ENCODE peak calls at places on chromosome 9, in four cellular contexts. C, Z, B and O are unnamed samples.

GRCh38 chr9:37617837-37618236 is 25.4 kb upstream of the TOMM5 start:
- DNase-seq in B (no peak), Z (peak; percentile 54), C (no peak), O (no peak)

GRCh38 chr9:137493163-137494103 is 34.3 kb upstream of the NSMF start:
- DNase-seq in Z (no peak), C (no peak), B (no peak), O (no peak)

GRCh38 chr9:87157366-87158031 is 210.2 kb upstream of the GAS1 start:
- DNase-seq in C (no peak), Z (no peak), B (no peak), O (no peak)

GRCh38 chr9:2602704-2603116 is 18.9 kb upstream of the VLDLR start:
- DNase-seq in Z (peak; percentile 23), B (no peak), C (no peak), O (peak; percentile 14)

GRCh38 chr9:22413884-22414283 is 32.7 kb upstream of the DMRTA1 start:
- DNase-seq in Z (no peak), B (no peak), C (no peak), O (no peak)

GRCh38 chr9:85339337-85339736 is 402.4 kb downstream of the AGTPBP1 start:
- DNase-seq in C (no peak), Z (no peak), B (no peak), O (no peak)

GRCh38 chr9:123825337-123825736 is 104.6 kb downstream of the DENND1A start:
- DNase-seq in C (peak; percentile 32), B (peak; percentile 22), Z (peak; percentile 53), O (peak; percentile 23)

GRCh38 chr9:107387401-107387800 is 102.2 kb downstream of the KLF4 start:
- DNase-seq in Z (no peak), C (no peak), B (no peak), O (no peak)

GRCh38 chr9:135048758-135049284 is 38.6 kb upstream of the OLFM1 start:
- DNase-seq in B (no peak), Z (no peak), C (no peak), O (no peak)

GRCh38 chr9:122374885-122375420 is 4.1 kb downstream of the PTGS1 start:
- DNase-seq in Z (peak; percentile 77), C (no peak), B (peak; percentile 87), O (no peak)

GRCh38 chr9:7094052-7094451 is 336.3 kb downstream of the KDM4C start:
- DNase-seq in B (peak; percentile 9), C (peak; percentile 15), Z (peak; percentile 24), O (no peak)

GRCh38 chr9:91458905-91459304 is 35.3 kb upstream of the NFIL3 start:
- DNase-seq in C (peak; percentile 5), Z (no peak), B (no peak), O (no peak)

GRCh38 chr9:70802206-70802605 is 319.2 kb downstream of the TRPM3 start:
- DNase-seq in Z (no peak), C (no peak), B (no peak), O (no peak)

GRCh38 chr9:111937781-111938426 is 41.3 kb downstream of the UGCG start:
- DNase-seq in Z (peak; percentile 83), C (no peak), B (no peak), O (no peak)

GRCh38 chr9:89178162-89179120 is at the start of gene SHC3:
- DNase-seq in C (no peak), Z (peak; percentile 75), B (no peak), O (no peak)

DNA sequence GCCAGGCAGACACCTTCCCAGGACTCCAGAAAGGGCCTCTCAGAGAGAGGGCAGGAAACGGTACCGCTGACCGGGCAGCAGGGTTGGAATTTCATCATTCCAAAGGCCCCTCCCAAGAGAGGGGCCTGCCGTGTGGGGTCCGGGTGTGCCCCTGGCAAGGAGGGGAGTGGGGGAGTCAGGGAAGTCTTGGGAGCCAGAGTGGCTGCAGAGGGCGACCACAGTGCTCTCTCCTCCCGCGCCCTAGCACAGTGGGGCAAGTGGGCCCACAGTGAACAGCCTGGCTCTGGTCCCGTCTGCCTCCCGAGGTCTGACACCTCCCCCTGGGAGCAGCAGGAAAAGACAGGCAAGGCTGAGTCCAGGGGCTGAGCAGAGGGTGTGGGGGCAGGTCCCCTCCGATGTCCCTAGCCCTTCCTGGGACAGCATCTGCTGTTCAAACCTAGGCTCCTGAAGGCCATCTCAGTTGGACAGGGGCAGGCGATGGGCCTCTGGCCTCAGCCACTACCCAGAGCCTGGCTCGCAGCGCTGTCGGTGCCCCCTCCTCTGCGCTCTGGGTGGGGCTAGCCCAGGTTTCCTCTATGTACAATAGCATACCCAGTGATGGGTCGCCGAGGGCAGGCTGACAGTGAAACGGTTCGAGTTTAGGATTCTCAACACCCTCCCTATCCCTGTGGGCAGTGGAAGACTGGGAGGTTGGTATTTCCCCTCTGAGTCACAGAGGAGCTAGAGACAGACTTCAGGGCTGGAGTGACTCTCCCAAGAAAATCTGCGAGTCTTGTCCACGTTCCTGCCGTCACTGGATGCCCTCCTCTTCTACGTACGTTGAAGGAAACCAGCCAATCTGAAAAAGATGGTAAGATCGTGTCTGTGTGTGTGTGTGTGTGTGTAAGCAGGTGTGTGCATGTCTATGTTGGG is 25.4 kb upstream of the SARDH start:
- DNase-seq in C (no peak), B (no peak), Z (peak; percentile 66), O (no peak)
- TF ChIP-seq SMC3 in C (no peak), B (no peak), Z (no peak), O (no peak)

GRCh38 chr9:98790601-98791146 is 5.7 kb downstream of the ANKS6 start:
- DNase-seq in B (no peak), C (no peak), Z (no peak), O (no peak)
- TF ChIP-seq MAZ in B (no peak), C (no peak), Z (no peak), O (no peak)

DNA sequence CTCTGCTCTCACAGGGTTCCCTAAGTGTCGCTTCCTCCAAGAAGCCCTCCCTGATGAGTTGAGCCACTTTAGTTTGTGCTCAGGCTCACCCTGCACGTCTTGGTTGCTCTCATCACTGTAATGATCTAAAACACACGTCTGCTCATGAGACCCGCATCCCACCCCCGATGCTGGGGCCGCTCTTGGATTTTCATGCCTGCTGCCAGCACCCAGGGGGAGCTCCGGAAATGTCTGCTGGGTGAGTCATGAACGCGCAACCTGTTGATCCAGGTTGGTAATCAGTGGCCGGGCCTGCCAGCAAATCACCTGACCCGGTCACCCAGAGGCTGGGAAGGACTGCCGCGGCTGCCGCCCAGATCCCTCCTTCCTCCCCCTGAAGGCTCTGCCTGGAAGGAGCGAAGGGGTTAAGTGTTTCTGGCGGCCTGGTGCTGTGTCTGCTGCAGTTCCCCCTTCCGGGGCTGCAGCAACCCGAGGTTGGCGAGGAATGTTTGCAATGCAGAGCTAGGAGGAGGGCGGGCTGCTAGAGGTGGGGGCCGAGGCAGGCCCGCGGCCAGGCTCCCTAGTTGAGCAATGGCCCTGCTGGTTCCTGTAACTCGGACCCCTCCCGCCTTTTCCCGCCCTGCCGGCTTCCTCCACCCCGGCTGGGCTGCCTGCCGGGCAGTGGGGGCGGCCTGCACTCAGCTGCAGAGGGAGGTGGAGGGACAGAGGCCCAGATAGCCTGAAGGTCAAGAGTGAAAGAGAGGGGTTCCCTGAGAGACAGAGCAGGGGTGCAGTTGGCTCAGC is 156.1 kb upstream of the IER5L start:
- DNase-seq in C (peak; percentile 94), Z (peak; percentile 92), B (peak; percentile 63), O (peak; percentile 99)
- TF ChIP-seq USF2 in C (peak; percentile 18), Z (peak; percentile 41), B (no peak), O (peak; percentile 75)

DNA sequence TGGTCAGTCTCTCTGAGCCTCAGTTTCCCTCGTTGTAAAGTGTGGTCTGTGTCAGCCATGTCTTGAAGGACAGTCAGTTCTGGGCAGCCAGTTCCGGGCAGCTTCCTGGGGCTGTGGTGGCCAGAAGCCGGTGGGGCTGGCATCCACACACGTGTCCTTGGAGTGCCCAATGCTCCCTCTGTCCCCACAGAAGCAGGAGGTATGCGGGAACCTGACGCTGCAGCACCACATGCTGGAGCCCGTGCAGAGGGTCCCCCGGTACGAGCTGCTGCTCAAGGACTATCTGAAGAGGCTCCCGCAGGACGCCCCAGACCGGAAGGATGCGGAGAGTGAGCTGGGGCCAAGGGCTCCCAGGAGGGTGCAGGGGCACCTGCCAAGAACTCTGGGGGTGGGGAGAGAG is 48.4 kb upstream of the SUSD3 start:
- DNase-seq in C (no peak), B (no peak), Z (no peak), O (no peak)
- TF ChIP-seq SMC3 in C (no peak), B (no peak), Z (no peak), O (no peak)